ENCODE peak calls at places on chromosomes 16 and 17, in five cellular contexts. J is IMR-90, X is GM12878, P is SK-N-SH, I is K562. R is an unnamed sample.

GRCh38 chr16:17358846-17359245 is 111.9 kb downstream of the XYLT1 start:
- DNase-seq in J (no peak), X (no peak), P (no peak), I (no peak), R (no peak)

GRCh38 chr17:65430209-65430833 is 131.1 kb downstream of the AXIN2 start:
- DNase-seq in J (no peak), X (no peak), P (no peak), I (no peak), R (no peak)

GRCh38 chr16:81469710-81470481 is 25.3 kb downstream of the CMIP start:
- DNase-seq in J (no peak), X (peak; percentile 65), P (no peak), I (peak; percentile 68), R (no peak)

GRCh38 chr17:39920218-39921210 is 2.1 kb upstream of the GSDMB start:
- DNase-seq in J (no peak), X (no peak), P (no peak), I (no peak), R (no peak)

GRCh38 chr17:35655303-35655702 is 68.2 kb downstream of the AP2B1 start:
- DNase-seq in J (no peak), X (no peak), P (no peak), I (no peak), R (no peak)

GRCh38 chr17:57370051-57370581 is 113.8 kb downstream of the MSI2 start:
- DNase-seq in J (peak; percentile 88), X (no peak), P (peak; percentile 31), I (peak; percentile 28), R (peak; percentile 91)

GRCh38 chr17:14303343-14304221 is 2.7 kb downstream of the HS3ST3B1 start:
- DNase-seq in J (no peak), X (no peak), P (no peak), I (peak; percentile 18), R (no peak)

GRCh38 chr17:39553326-39553945 is 54.3 kb downstream of the NEUROD2 start:
- DNase-seq in J (peak; percentile 60), X (no peak), P (no peak), I (no peak), R (no peak)

GRCh38 chr16:15980329-15980728 is 30.9 kb downstream of the ABCC1 start:
- DNase-seq in J (no peak), X (no peak), P (no peak), I (no peak), R (no peak)

GRCh38 chr16:85652431-85653221 is 36.1 kb downstream of the GINS2 start:
- DNase-seq in J (peak; percentile 38), X (no peak), P (peak; percentile 83), I (peak; percentile 88), R (peak; percentile 62)

GRCh38 chr17:63841350-63842172 is 924 bp downstream of the SMARCD2 start:
- DNase-seq in J (peak; percentile 34), X (no peak), P (peak; percentile 89), I (peak; percentile 59), R (no peak)

GRCh38 chr16:49504626-49505025 is 131.0 kb downstream of the C16orf78 start:
- DNase-seq in J (no peak), X (no peak), P (no peak), I (no peak), R (no peak)

GRCh38 chr17:7080445-7081041 is 492 bp upstream of the CLEC10A start:
- DNase-seq in J (no peak), X (no peak), P (no peak), I (no peak), R (no peak)

GRCh38 chr17:76104896-76105231 is 1.3 kb upstream of the EXOC7 start:
- DNase-seq in J (no peak), X (no peak), P (no peak), I (no peak), R (no peak)

GRCh38 chr17:45147102-45147580 is 1.1 kb upstream of the HEXIM1 start:
- DNase-seq in J (peak; percentile 62), X (no peak), P (peak; percentile 86), I (peak; percentile 88), R (peak; percentile 66)

GRCh38 chr16:70589998-70590471 is 56.3 kb upstream of the IL34 start:
- DNase-seq in J (peak; percentile 85), X (no peak), P (peak; percentile 22), I (no peak), R (peak; percentile 43)

GRCh38 chr17:31008374-31009035 is 37.7 kb downstream of the RNF135 start:
- DNase-seq in J (peak; percentile 45), X (no peak), P (no peak), I (no peak), R (no peak)

GRCh38 chr16:86512860-86513470 is 2.6 kb downstream of the FOXF1 start:
- DNase-seq in J (peak; percentile 56), X (no peak), P (no peak), I (no peak), R (no peak)

GRCh38 chr17:63697341-63698286 is 2.3 kb downstream of the LIMD2 start:
- DNase-seq in J (no peak), X (peak; percentile 82), P (peak; percentile 71), I (peak; percentile 65), R (peak; percentile 78)

GRCh38 chr16:53370827-53371226 is 63.4 kb upstream of the RBL2 start:
- DNase-seq in J (no peak), X (no peak), P (no peak), I (no peak), R (no peak)

GRCh38 chr16:4411684-4412083 is 4.7 kb downstream of the CORO7 start:
- DNase-seq in J (peak; percentile 39), X (no peak), P (peak; percentile 37), I (no peak), R (no peak)

DNA sequence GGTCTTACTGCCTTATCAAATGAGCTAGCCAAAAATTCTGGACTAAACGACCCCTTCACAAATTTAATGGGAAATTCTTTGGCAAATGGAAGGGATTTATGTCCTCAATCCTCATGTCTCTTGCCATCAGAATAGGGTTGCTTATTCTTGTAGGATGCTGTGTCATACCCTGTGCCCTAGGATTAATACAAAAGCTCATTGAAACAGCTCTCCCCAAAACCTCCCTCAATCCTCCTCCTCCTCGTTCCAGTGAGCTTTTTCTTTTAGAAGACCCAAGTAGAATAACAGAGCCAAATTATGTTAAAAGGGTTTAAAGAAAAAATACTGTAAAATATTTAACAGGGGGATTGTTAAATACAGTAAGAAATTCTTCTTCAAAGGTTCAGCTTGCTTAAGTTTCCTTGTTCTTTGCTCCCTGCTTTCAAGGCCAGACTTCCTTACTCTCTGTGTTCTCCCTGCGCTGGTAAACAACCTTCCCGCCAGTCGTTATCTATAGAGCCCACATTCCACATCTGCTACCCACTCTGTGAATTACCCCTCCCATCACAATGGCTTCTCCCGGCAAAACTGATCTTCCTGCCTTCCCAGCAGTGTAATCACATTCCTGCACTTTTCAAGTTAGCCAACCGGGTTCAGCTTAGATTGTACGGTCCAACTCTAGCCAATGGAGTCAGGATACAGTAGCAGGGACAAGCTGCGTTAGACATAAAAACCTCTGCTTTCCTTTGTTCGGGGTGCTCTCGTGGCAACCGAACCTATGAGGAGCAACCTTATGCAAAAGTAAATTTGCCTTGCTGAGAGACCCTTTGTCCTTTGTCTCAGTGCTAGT is 9.7 kb downstream of the HPR start:
- DNase-seq in J (no peak), X (no peak), P (no peak), I (peak; percentile 80), R (no peak)
- TF ChIP-seq RCOR1 in J (no peak), X (no peak), P (no peak), I (no peak), R (no peak)

DNA sequence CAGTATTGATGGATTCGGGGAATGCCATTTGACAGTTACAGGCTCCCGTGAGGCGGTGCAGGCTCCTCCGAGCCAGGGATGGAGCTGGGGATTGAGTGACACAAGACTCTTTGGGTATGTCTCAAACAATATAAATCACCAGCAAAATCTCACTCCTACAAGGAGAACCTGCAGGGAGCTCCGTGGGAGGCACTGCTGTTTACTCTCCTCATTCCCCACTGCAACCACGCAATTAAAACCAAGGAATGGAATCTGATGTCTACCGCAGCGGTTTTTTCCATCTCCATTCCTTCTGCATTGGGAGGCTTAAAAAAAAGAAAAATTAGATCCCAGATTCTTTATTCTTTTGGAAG is 157.9 kb downstream of the WWOX start:
- DNase-seq in J (no peak), X (no peak), P (no peak), I (no peak), R (no peak)
- TF ChIP-seq RCOR1 in J (no peak), X (no peak), P (no peak), I (no peak), R (no peak)

GRCh38 chr16:66541388-66542360 is 8.2 kb downstream of the TK2 start:
- DNase-seq in J (no peak), X (no peak), P (no peak), I (no peak), R (no peak)

GRCh38 chr16:66542396-66542795 is 7.5 kb downstream of the TK2 start:
- DNase-seq in J (no peak), X (no peak), P (no peak), I (no peak), R (no peak)

GRCh38 chr16:66537236-66537635 is 12.7 kb downstream of the TK2 start:
- DNase-seq in J (no peak), X (no peak), P (no peak), I (no peak), R (no peak)

GRCh38 chr16:66538910-66539309 is 11.0 kb downstream of the TK2 start:
- DNase-seq in J (no peak), X (no peak), P (no peak), I (no peak), R (no peak)

DNA sequence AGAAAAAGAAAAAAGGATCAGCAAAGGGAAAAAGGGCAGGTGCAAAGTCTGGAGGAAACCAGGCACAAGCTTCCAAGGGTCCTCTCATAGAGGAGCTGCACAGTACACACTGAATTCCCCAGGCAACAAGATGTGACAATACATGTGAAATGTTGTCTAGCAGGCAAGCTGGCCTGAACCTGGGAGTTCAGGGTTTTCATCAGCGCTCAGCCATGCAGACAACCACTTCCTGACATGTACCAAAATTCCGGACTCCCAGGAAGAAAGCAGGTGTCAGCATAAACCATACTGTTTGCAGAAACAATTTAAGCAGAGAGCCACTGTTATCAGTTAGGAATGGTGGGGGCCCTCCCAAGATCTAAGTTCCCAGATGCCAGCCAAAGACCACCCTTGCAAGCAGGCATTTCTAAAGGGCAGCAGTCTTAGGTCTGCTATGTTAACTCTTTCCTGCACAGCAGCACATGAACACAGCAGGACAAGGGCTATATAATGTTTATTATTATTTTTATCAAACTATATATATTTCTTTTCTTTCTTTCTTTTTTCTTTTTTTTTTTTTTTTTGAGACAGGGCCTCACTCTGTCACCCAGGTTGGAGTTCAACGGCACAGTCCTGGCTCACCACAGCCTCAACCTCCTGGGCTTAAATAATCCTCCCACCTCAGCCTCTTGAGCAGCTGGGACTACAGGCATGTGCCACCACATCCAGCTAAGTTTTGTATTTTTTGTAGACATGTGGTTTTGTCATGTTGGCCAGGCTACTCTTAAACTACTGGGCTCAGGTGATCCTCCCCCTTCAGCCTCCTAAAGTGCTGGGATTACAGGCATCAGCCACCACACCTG is 10.1 kb downstream of the TK2 start:
- DNase-seq in J (no peak), X (no peak), P (no peak), I (no peak), R (no peak)
- TF ChIP-seq RCOR1 in J (no peak), X (no peak), P (no peak), I (no peak), R (no peak)

DNA sequence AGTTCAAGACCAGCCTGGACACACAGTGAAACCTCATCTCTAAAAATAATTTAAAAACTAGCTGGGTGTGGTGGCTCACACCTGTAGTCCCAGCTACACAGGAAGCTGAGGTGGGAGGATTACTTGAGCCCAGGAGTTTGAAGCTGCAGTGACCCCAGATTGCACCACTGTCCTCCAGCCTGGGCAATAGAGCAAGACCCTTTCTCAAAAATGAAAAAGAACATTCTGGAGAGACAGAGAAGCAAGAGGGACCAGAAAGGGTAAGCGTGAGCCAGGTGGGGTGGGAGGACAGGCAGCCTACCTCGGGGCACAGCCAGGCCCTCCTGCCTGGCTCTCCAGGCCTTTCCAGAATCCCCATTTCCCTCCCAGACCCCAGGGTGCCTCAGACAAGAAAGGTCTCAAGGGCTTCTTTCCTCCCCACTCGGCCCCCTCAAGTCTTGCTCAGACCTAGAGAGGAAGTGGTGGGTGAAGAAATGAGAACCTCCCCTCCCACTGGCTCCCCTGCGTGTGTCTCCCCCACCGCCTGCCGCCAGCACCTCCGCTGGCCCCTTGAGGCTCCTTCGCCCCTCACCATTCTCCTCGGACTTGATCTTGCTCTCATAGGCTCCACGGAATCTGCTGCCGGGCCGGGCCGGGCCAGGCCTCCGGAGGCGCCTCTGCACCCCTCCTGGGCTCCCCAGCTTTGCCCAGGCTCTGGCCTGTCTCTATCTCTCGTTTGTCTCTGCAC is 501 bp downstream of the C16orf54 start:
- DNase-seq in J (no peak), X (no peak), P (no peak), I (no peak), R (no peak)
- TF ChIP-seq RCOR1 in J (no peak), X (no peak), P (no peak), I (no peak), R (no peak)